ENCODE peak calls at places on chromosomes 11 and 22, in eight cellular contexts. J is upper lobe of left lung, F is transverse colon, H is suprapubic skin, K is SK-N-SH, U is stomach, R is GM12878, L is esophagus muscularis mucosa. T is an unnamed sample.

GRCh38 chr11:112513936-112514716 is 253.5 kb upstream of the PLET1 start:
- DNase-seq in J (no peak), F (no peak), H (no peak), K (peak), U (no peak), R (no peak), L (peak), T (no peak)

GRCh38 chr11:118076754-118077281 is at the start of gene TMPRSS4:
- DNase-seq in J (peak), F (peak), H (no peak), K (no peak), U (peak), R (no peak), L (no peak), T (no peak)

GRCh38 chr11:46296520-46297448 is 19.3 kb downstream of the CREB3L1 start:
- DNase-seq in J (no peak), F (no peak), H (no peak), K (peak), U (no peak), R (no peak), L (no peak), T (peak)

GRCh38 chr11:31790649-31791048 is 20.5 kb downstream of the PAX6 start:
- DNase-seq in J (no peak), F (no peak), H (no peak), K (no peak), U (no peak), R (no peak), L (peak), T (no peak)

GRCh38 chr22:24121938-24122337 is 59.3 kb upstream of the SUSD2 start:
- DNase-seq in J (no peak), F (no peak), H (no peak), K (no peak), U (no peak), R (no peak), L (no peak), T (no peak)

GRCh38 chr11:78570031-78570430 is 4.6 kb downstream of the NARS2 start:
- DNase-seq in J (no peak), F (no peak), H (no peak), K (no peak), U (no peak), R (no peak), L (no peak), T (no peak)

GRCh38 chr22:49324527-49325491 is 502.9 kb downstream of the BRD1 start:
- DNase-seq in J (no peak), F (no peak), H (peak), K (peak), U (peak), R (no peak), L (peak), T (no peak)

GRCh38 chr11:78065239-78065638 is 1.6 kb downstream of the THRSP start:
- DNase-seq in J (no peak), F (no peak), H (no peak), K (no peak), U (no peak), R (no peak), L (no peak), T (no peak)

GRCh38 chr22:45450931-45451651 is 37.6 kb downstream of the RIBC2 start:
- DNase-seq in J (no peak), F (no peak), H (no peak), K (no peak), U (no peak), R (no peak), L (no peak), T (peak)

GRCh38 chr11:9862981-9863380 is 199.1 kb downstream of the SWAP70 start:
- DNase-seq in J (no peak), F (no peak), H (no peak), K (no peak), U (no peak), R (no peak), L (no peak), T (no peak)

GRCh38 chr11:134261626-134262488 is 8.5 kb downstream of the ACAD8 start:
- DNase-seq in J (no peak), F (no peak), H (peak), K (peak), U (no peak), R (no peak), L (no peak), T (no peak)

GRCh38 chr11:18065572-18065971 is 19.5 kb upstream of the TPH1 start:
- DNase-seq in J (no peak), F (peak), H (no peak), K (no peak), U (no peak), R (no peak), L (no peak), T (no peak)

GRCh38 chr11:1436468-1437030 is 46.8 kb downstream of the BRSK2 start:
- DNase-seq in J (no peak), F (no peak), H (no peak), K (no peak), U (no peak), R (no peak), L (no peak), T (no peak)

GRCh38 chr11:1208361-1209261 is 14.3 kb upstream of the MUC5B start:
- DNase-seq in J (no peak), F (peak), H (peak), K (peak), U (no peak), R (no peak), L (no peak), T (peak)

GRCh38 chr22:33922268-33922667 is 2.0 kb upstream of the LARGE1 start:
- DNase-seq in J (peak), F (peak), H (peak), K (no peak), U (peak), R (no peak), L (no peak), T (peak)
- TF ChIP-seq EP300 in J (no peak), F (no peak), H (no peak), K (no peak), U (no peak), R (no peak), L (no peak), T (no peak)

DNA sequence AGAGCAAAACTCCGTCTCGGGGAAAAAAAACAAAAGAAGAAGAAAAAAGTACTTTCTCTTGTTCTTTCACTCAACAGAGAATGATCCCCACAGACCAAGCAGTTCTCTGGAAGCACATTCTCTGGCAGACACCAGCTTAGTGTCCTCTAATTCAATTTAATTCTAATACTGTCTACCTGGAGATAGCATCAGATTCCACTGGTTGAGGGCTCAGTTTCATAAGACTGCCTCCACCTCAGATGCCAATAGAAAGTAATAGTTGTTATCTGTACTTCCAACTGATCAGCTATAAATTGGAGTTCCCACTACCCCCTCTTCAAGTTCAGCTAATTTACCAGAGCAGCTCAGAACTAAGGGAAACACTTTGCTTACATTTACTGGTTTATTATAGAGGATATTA is 64.2 kb downstream of the TMEM135 start:
- DNase-seq in J (no peak), F (no peak), H (no peak), K (no peak), U (no peak), R (no peak), L (no peak), T (no peak)
- H3K27ac ChIP-seq in J (no peak), F (no peak), H (no peak), K (no peak), U (no peak), R (no peak), L (no peak), T (no peak)

DNA sequence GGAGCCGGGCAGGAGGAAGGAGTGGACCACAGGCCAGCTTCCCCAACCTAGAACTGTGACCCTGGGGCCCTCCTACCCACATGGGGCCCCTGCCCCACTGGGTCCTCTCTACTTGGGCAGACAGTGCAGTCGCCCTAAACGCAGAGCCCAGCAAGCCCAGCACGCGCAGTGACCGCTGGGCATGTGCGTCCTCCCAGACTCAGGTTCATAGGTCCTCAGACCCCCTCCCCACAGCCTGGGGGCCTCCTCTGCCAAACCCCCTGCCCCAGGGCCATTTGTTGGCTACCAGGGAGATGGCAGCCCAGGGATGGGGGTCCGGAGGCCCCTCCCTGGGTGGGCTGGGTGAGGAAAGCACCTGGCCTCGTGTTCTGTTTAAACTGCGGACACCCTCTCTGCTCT is 23.9 kb downstream of the RTN4R start:
- DNase-seq in J (no peak), F (no peak), H (no peak), K (no peak), U (no peak), R (no peak), L (no peak), T (no peak)
- TF ChIP-seq POLR2AphosphoS5 in J (no peak), F (no peak), H (no peak), K (no peak), U (no peak), R (no peak), L (no peak), T (no peak)

GRCh38 chr11:12681462-12681861 is 7.2 kb downstream of the TEAD1 start:
- DNase-seq in J (no peak), F (no peak), H (no peak), K (no peak), U (no peak), R (no peak), L (no peak), T (no peak)

GRCh38 chr11:12679471-12679870 is 5.2 kb downstream of the TEAD1 start:
- DNase-seq in J (no peak), F (no peak), H (no peak), K (no peak), U (no peak), R (no peak), L (no peak), T (no peak)

GRCh38 chr11:12680940-12681258 is 6.7 kb downstream of the TEAD1 start:
- DNase-seq in J (no peak), F (no peak), H (no peak), K (no peak), U (no peak), R (no peak), L (no peak), T (no peak)

GRCh38 chr11:12678991-12679390 is 4.8 kb downstream of the TEAD1 start:
- DNase-seq in J (no peak), F (no peak), H (no peak), K (no peak), U (no peak), R (no peak), L (no peak), T (no peak)

GRCh38 chr11:12680246-12680939 is 6.2 kb downstream of the TEAD1 start:
- DNase-seq in J (peak), F (peak), H (peak), K (peak), U (peak), R (no peak), L (no peak), T (peak)
- TF ChIP-seq EP300 in J (no peak), F (no peak), H (no peak), K (peak), U (peak), R (no peak), L (no peak), T (peak)

GRCh38 chr11:116931206-116931953 is 94.0 kb upstream of the APOA1 start:
- DNase-seq in J (no peak), F (no peak), H (no peak), K (no peak), U (no peak), R (no peak), L (no peak), T (no peak)
- H3K27ac ChIP-seq in J (peak), F (peak), H (peak), K (no peak), U (peak), R (peak), L (peak), T (peak)

DNA sequence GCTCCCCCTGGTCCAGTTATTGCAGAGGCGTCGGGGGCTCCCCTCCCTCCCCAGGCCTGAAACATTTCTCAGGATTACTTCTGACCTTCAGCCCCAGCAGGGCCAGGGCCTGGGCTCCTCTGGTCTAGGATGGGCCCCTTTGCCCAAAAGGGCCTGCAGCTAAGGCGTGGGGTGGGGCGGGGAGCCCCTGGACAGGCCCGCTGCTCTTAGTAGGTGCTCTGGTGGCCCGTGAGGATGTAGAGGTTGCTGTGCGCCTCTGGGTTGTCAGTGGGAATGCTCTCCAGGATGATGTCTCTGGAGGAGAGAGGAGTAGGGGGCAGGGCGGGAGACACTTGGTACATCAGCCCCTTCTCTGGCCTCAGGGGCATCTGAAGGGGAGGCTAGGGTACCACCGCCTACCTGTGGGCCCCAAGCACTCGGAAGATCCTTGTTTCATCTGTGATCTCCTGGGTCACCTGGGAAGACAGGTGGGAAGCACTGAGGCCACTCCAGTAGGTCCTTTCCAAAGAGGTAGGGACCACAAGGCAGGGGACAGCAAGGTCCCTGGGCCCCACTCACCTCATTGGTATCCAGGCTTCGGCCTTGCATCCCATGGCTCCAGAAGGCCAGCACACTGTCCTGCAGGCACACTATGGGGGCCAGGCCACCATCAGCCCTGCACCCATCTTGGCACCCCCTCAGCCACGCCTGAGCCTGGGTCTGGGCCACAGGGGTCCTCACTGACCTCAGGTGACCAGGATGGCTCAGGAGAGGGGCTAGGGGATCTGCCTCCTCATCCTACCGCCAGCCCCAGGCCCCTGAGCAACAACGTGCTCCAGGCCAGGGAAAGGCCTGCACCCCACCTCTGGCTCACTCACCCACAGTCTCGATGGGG is 11.2 kb upstream of the SF1 start:
- DNase-seq in J (no peak), F (no peak), H (no peak), K (peak), U (no peak), R (no peak), L (no peak), T (peak)
- TF ChIP-seq POLR2AphosphoS5 in J (no peak), F (no peak), H (no peak), K (no peak), U (no peak), R (no peak), L (no peak), T (no peak)

GRCh38 chr22:17754233-17754925 is 19.9 kb downstream of the BID start:
- DNase-seq in J (no peak), F (no peak), H (no peak), K (no peak), U (no peak), R (no peak), L (no peak), T (no peak)
- TF ChIP-seq EP300 in J (no peak), F (no peak), H (no peak), K (no peak), U (no peak), R (no peak), L (no peak), T (no peak)

T was measured in sigmoid colon.